ENCODE peak calls at places on chromosome 16, in five cellular contexts. One of them, this sample, is unnamed.

GRCh38 chr16:70738083-70738977 is 52.5 kb upstream of the MTSS2 start:
- DNase-seq in HepG2: peak
- DNase-seq in GM12878: no peak
- DNase-seq in K562: peak
- DNase-seq in GM12892: peak
- DNase-seq in this sample: no peak

GRCh38 chr16:27318399-27319256 is 4.9 kb downstream of the IL4R start:
- DNase-seq in HepG2: no peak
- DNase-seq in GM12878: no peak
- DNase-seq in K562: no peak
- DNase-seq in GM12892: no peak
- DNase-seq in this sample: peak

GRCh38 chr16:1048442-1049112 is 24.0 kb upstream of the SSTR5 start:
- DNase-seq in HepG2: peak
- DNase-seq in GM12878: no peak
- DNase-seq in K562: peak
- DNase-seq in GM12892: no peak
- DNase-seq in this sample: peak

GRCh38 chr16:88312732-88313131 is 70.0 kb upstream of the ZNF469 start:
- DNase-seq in HepG2: peak
- DNase-seq in GM12878: no peak
- DNase-seq in K562: no peak
- DNase-seq in GM12892: no peak
- DNase-seq in this sample: no peak

GRCh38 chr16:66491716-66492064 is 58.2 kb downstream of the TK2 start:
- DNase-seq in HepG2: no peak
- DNase-seq in GM12878: no peak
- DNase-seq in K562: no peak
- DNase-seq in GM12892: no peak
- DNase-seq in this sample: no peak

GRCh38 chr16:25012525-25012991 is 2.6 kb downstream of the ARHGAP17 start:
- DNase-seq in HepG2: no peak
- DNase-seq in GM12878: no peak
- DNase-seq in K562: no peak
- DNase-seq in GM12892: no peak
- DNase-seq in this sample: no peak

GRCh38 chr16:17293813-17294558 is 176.8 kb downstream of the XYLT1 start:
- DNase-seq in HepG2: no peak
- DNase-seq in GM12878: no peak
- DNase-seq in K562: no peak
- DNase-seq in GM12892: no peak
- DNase-seq in this sample: no peak

GRCh38 chr16:55954906-55955305 is 79.7 kb upstream of the CES5A start:
- DNase-seq in HepG2: no peak
- DNase-seq in GM12878: no peak
- DNase-seq in K562: no peak
- DNase-seq in GM12892: no peak
- DNase-seq in this sample: no peak

GRCh38 chr16:88649195-88649923 is 1.5 kb downstream of the CYBA start:
- DNase-seq in HepG2: peak
- DNase-seq in GM12878: no peak
- DNase-seq in K562: no peak
- DNase-seq in GM12892: no peak
- DNase-seq in this sample: no peak

GRCh38 chr16:4521971-4522623 is 16.5 kb downstream of the CDIP1 start:
- DNase-seq in HepG2: no peak
- DNase-seq in GM12878: no peak
- DNase-seq in K562: no peak
- DNase-seq in GM12892: no peak
- DNase-seq in this sample: no peak

GRCh38 chr16:81487301-81487720 is 42.7 kb downstream of the CMIP start:
- DNase-seq in HepG2: no peak
- DNase-seq in GM12878: no peak
- DNase-seq in K562: no peak
- DNase-seq in GM12892: no peak
- DNase-seq in this sample: no peak

GRCh38 chr16:87466975-87467501 is 25.8 kb downstream of the ZCCHC14 start:
- DNase-seq in HepG2: no peak
- DNase-seq in GM12878: no peak
- DNase-seq in K562: no peak
- DNase-seq in GM12892: no peak
- DNase-seq in this sample: no peak

GRCh38 chr16:53126390-53126789 is 71.6 kb downstream of the CHD9 start:
- DNase-seq in HepG2: no peak
- DNase-seq in GM12878: no peak
- DNase-seq in K562: no peak
- DNase-seq in GM12892: no peak
- DNase-seq in this sample: no peak

GRCh38 chr16:50673496-50674275 is 7.4 kb downstream of the SNX20 start:
- DNase-seq in HepG2: no peak
- DNase-seq in GM12878: no peak
- DNase-seq in K562: no peak
- DNase-seq in GM12892: no peak
- DNase-seq in this sample: no peak

GRCh38 chr16:27238016-27238587 is 30.5 kb downstream of the NSMCE1 start:
- DNase-seq in HepG2: no peak
- DNase-seq in GM12878: no peak
- DNase-seq in K562: no peak
- DNase-seq in GM12892: no peak
- DNase-seq in this sample: no peak

GRCh38 chr16:56989988-56990387 is 631 bp downstream of the NLRC5 start:
- DNase-seq in HepG2: no peak
- DNase-seq in GM12878: no peak
- DNase-seq in K562: no peak
- DNase-seq in GM12892: no peak
- DNase-seq in this sample: no peak

GRCh38 chr16:72482695-72483094 is 310.7 kb upstream of the PMFBP1 start:
- DNase-seq in HepG2: no peak
- DNase-seq in GM12878: no peak
- DNase-seq in K562: no peak
- DNase-seq in GM12892: no peak
- DNase-seq in this sample: no peak

GRCh38 chr16:30974348-30974747 is 10.7 kb upstream of the HSD3B7 start:
- DNase-seq in HepG2: no peak
- DNase-seq in GM12878: no peak
- DNase-seq in K562: no peak
- DNase-seq in GM12892: no peak
- DNase-seq in this sample: no peak

GRCh38 chr16:30485818-30486436 is 13.4 kb downstream of the ITGAL start:
- DNase-seq in HepG2: no peak
- DNase-seq in GM12878: no peak
- DNase-seq in K562: no peak
- DNase-seq in GM12892: no peak
- DNase-seq in this sample: no peak

GRCh38 chr16:56477096-56477878 is 25.9 kb downstream of the OGFOD1 start:
- DNase-seq in HepG2: peak
- DNase-seq in GM12878: no peak
- DNase-seq in K562: no peak
- DNase-seq in GM12892: no peak
- DNase-seq in this sample: no peak

DNA sequence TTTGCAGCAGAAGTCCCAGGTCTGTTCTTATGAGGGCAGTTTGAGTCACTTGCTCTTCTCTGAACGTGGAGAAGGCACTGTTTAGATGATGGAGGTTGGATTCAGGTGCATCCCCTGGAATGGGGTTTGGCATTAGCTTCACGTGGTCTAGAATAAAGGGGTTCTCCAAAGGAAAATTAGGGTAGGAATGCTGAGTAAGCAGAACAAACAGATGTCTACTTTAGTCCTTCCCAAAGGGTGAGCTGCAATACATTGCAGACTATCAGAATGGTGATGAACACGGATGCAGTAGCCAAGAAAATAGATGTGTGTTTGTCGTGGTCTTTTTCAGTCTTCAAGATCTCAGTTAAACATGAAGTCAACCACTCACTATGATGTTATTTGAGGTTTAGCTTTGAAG is 3.3 kb upstream of the CBLN1 start:
- DNase-seq in HepG2: no peak
- DNase-seq in GM12878: no peak
- DNase-seq in K562: no peak
- DNase-seq in GM12892: no peak
- DNase-seq in this sample: no peak
- TF ChIP-seq TAF1 in HepG2: no peak
- TF ChIP-seq TAF1 in GM12878: no peak
- TF ChIP-seq TAF1 in K562: no peak
- TF ChIP-seq TAF1 in GM12892: no peak
- TF ChIP-seq TAF1 in this sample: no peak

DNA sequence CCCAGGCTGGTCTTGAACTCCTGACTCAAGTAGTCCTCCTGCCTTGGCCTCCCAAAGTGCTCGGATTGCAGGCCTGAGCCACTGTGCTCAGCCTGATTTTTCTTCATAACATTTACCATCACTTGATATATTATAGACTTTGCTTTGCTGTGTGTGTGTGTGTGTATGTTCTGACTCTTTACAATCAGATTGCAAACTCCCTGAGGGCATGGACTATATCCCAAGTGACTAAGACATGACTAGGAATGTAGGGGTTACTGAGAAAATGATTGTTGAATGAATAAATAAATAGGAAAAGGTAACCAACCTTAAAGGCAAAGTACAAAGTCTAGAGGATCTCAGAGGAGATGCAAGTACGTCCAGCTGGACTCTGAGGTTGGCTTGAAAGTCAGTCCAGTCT is 9.6 kb upstream of the OR2C1 start:
- DNase-seq in HepG2: no peak
- DNase-seq in GM12878: no peak
- DNase-seq in K562: no peak
- DNase-seq in GM12892: no peak
- DNase-seq in this sample: no peak
- TF ChIP-seq TAF1 in HepG2: no peak
- TF ChIP-seq TAF1 in GM12878: no peak
- TF ChIP-seq TAF1 in K562: no peak
- TF ChIP-seq TAF1 in GM12892: no peak
- TF ChIP-seq TAF1 in this sample: no peak

GRCh38 chr16:19502395-19503131 is 19.3 kb downstream of the GDE1 start:
- DNase-seq in HepG2: peak
- DNase-seq in GM12878: no peak
- DNase-seq in K562: peak
- DNase-seq in GM12892: peak
- DNase-seq in this sample: no peak

GRCh38 chr16:19506965-19507364 is 14.9 kb downstream of the GDE1 start:
- DNase-seq in HepG2: no peak
- DNase-seq in GM12878: no peak
- DNase-seq in K562: no peak
- DNase-seq in GM12892: no peak
- DNase-seq in this sample: no peak

GRCh38 chr16:19505600-19506303 is 16.1 kb downstream of the GDE1 start:
- DNase-seq in HepG2: no peak
- DNase-seq in GM12878: no peak
- DNase-seq in K562: no peak
- DNase-seq in GM12892: no peak
- DNase-seq in this sample: no peak

GRCh38 chr16:19499481-19499880 is 22.4 kb downstream of the GDE1 start:
- DNase-seq in HepG2: no peak
- DNase-seq in GM12878: no peak
- DNase-seq in K562: no peak
- DNase-seq in GM12892: no peak
- DNase-seq in this sample: no peak

DNA sequence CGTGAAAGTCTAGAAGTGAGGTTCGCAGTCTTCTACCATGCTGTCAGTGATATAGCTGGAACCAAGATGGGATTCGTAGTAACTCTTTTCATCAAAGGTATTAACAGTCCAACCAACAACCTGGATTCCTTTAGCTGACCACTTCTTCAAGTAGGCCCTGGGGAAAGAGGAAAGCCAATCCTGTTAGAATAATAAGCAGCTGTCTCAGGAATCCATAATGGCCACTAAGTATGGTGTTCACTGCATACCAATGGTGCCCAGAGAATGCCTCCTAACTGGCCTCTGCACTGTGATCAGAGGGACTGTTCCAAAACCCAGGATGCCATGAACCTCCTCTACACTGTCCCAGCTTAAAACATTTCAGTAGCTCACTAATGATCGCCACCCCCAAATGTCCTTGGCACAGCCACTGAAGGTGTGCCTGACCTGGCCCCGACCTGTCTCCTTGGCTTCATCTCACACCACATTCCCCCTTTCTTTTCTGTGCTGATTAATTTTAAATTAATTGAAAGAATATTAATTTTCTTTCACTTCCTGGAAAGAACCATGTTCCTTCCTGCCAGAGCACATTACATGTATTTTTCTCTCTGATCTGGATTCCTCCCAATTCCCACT is 18.3 kb downstream of the GDE1 start:
- DNase-seq in HepG2: no peak
- DNase-seq in GM12878: no peak
- DNase-seq in K562: no peak
- DNase-seq in GM12892: no peak
- DNase-seq in this sample: no peak
- TF ChIP-seq TAF1 in HepG2: no peak
- TF ChIP-seq TAF1 in GM12878: no peak
- TF ChIP-seq TAF1 in K562: no peak
- TF ChIP-seq TAF1 in GM12892: no peak
- TF ChIP-seq TAF1 in this sample: no peak

GRCh38 chr16:47884131-47884725 is 271.6 kb downstream of the ABCC12 start:
- DNase-seq in HepG2: no peak
- DNase-seq in GM12878: no peak
- DNase-seq in K562: no peak
- DNase-seq in GM12892: no peak
- DNase-seq in this sample: no peak
- TF ChIP-seq TAF1 in HepG2: no peak
- TF ChIP-seq TAF1 in GM12878: no peak
- TF ChIP-seq TAF1 in K562: no peak
- TF ChIP-seq TAF1 in GM12892: no peak
- TF ChIP-seq TAF1 in this sample: no peak

GRCh38 chr16:19853132-19853972 is 31.3 kb downstream of the GPRC5B start:
- DNase-seq in HepG2: no peak
- DNase-seq in GM12878: no peak
- DNase-seq in K562: no peak
- DNase-seq in GM12892: no peak
- DNase-seq in this sample: no peak
- TF ChIP-seq TAF1 in HepG2: no peak
- TF ChIP-seq TAF1 in GM12878: no peak
- TF ChIP-seq TAF1 in K562: no peak
- TF ChIP-seq TAF1 in GM12892: no peak
- TF ChIP-seq TAF1 in this sample: no peak

GRCh38 chr16:8952281-8952751 is 11.4 kb downstream of the USP7 start:
- DNase-seq in HepG2: no peak
- DNase-seq in GM12878: no peak
- DNase-seq in K562: no peak
- DNase-seq in GM12892: no peak
- DNase-seq in this sample: no peak
- TF ChIP-seq TAF1 in HepG2: no peak
- TF ChIP-seq TAF1 in GM12878: no peak
- TF ChIP-seq TAF1 in K562: no peak
- TF ChIP-seq TAF1 in GM12892: no peak
- TF ChIP-seq TAF1 in this sample: no peak

This sample was measured in GM12891.